ENCODE peak calls at places on chromosomes 12 and 14, in five cellular contexts. P is uterus, S is HL-60, W is heart right ventricle, M is PC-3. T is an unnamed sample.

GRCh38 chr14:35553808-35554207 is 19.8 kb downstream of the INSM2 start:
- DNase-seq in P (no peak), S (no peak), W (no peak), M (peak; percentile 35), T (no peak)

GRCh38 chr14:105419055-105419304 is 647 bp upstream of the MTA1 start:
- DNase-seq in P (no peak), S (no peak), W (no peak), M (no peak), T (no peak)

GRCh38 chr14:70121521-70121920 is 67.2 kb downstream of the SLC8A3 start:
- DNase-seq in P (no peak), S (no peak), W (no peak), M (no peak), T (no peak)

GRCh38 chr14:100159865-100160533 is 554 bp upstream of the DEGS2 start:
- DNase-seq in P (no peak), S (no peak), W (no peak), M (peak; percentile 36), T (no peak)

GRCh38 chr12:57896437-57897201 is 44.7 kb upstream of the ATP23 start:
- DNase-seq in P (peak; percentile 84), S (no peak), W (peak; percentile 83), M (no peak), T (no peak)

GRCh38 chr12:96263449-96263902 is 69.3 kb downstream of the ELK3 start:
- DNase-seq in P (no peak), S (no peak), W (peak; percentile 30), M (no peak), T (no peak)

GRCh38 chr12:56261503-56262230 is 3.5 kb upstream of the ANKRD52 start:
- DNase-seq in P (no peak), S (no peak), W (no peak), M (peak; percentile 87), T (peak; percentile 39)

GRCh38 chr12:7411343-7411742 is 32.6 kb downstream of the CD163L1 start:
- DNase-seq in P (no peak), S (peak; percentile 43), W (no peak), M (no peak), T (no peak)

GRCh38 chr14:26377150-26377549 is 220.7 kb downstream of the NOVA1 start:
- DNase-seq in P (no peak), S (peak; percentile 15), W (no peak), M (no peak), T (no peak)

GRCh38 chr14:51368721-51369163 is 128.7 kb downstream of the TMX1 start:
- DNase-seq in P (no peak), S (no peak), W (no peak), M (no peak), T (no peak)

GRCh38 chr12:92208613-92209121 is 63.0 kb upstream of the BTG1 start:
- DNase-seq in P (no peak), S (no peak), W (no peak), M (peak; percentile 70), T (peak; percentile 64)

GRCh38 chr12:26696048-26696612 is 136.9 kb downstream of the ITPR2 start:
- DNase-seq in P (no peak), S (no peak), W (no peak), M (no peak), T (no peak)

GRCh38 chr12:113332688-113333087 is 2.2 kb downstream of the SLC8B1 start:
- DNase-seq in P (no peak), S (no peak), W (no peak), M (no peak), T (no peak)

DNA sequence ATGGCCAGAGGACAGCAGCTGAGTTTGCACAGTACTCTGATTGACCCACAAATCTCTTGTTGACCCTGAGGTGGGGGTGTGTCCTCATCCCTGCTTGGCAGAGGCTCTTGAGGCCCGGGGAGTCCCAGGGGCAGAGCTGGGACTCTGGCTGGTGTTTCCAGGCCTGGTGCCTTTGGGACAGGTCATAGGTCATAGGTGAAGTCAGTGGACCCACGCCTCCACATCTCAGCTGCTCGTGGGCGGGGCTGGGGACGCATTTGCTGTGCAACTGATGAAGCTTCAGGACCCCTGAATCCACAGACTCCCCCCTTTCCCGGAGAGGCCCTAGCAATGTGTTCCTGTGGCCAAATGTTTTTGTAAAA is 404 bp upstream of the CACNA2D4 start:
- DNase-seq in P (no peak), S (no peak), W (no peak), M (no peak), T (no peak)
- H3K27ac ChIP-seq in P (no peak overlapping the region), S (peak overlapping the region; percentile 81), W (peak overlapping the region; percentile 60), M (no peak overlapping the region), T (no peak overlapping the region)

DNA sequence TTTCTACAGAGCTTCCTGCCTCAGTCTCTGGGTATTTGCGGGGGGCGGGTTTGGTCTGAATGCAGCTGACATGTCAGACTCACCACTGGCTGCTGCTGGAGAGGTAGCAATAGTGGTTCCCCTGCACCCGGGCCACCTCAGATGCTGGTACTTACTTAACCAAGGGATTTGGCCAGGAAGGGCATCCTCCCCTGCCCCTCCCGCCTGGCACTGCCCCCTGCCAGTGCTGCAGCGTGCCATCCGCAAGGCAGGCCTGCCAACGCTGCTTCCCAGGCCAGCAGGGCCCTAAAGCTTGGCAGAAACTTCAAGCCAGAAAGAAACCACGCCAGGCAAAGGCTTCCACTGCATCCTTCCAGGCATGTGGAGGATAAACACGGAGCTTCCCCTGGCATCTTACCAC is 22.1 kb downstream of the RAB35 start:
- DNase-seq in P (no peak), S (no peak), W (no peak), M (no peak), T (no peak)
- H3K27ac ChIP-seq in P (no peak overlapping the region), S (no peak overlapping the region), W (no peak overlapping the region), M (no peak overlapping the region), T (no peak overlapping the region)

DNA sequence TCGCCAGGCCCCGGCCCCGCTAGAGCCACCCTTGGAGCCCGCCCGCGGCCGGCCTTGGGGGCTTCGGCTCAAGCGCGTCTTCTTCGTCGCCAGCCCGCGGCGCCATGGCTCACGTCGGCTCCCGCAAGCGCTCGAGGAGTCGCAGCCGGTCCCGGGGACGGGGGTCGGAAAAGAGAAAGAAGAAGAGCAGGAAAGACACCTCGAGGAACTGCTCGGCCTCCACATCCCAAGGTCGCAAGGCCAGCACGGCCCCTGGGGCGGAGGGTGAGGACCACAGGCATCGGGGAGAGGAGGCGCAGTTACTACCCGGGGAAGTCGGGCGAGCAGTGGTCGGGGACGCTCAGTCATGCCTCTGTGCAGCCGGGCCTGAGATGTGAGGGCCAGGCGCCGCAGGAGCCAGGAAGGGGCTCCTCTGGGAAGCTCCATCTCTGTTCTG is 573 bp downstream of the ARL6IP4 start:
- DNase-seq in P (no peak), S (no peak), W (no peak), M (peak; percentile 17), T (no peak)
- H3K27ac ChIP-seq in P (peak overlapping the region; percentile 96), S (peak overlapping the region; percentile 81), W (peak overlapping the region; percentile 98), M (peak overlapping the region; percentile 41), T (peak overlapping the region; percentile 61)

GRCh38 chr14:49581961-49582210 is 4.3 kb downstream of the RPS29 start:
- DNase-seq in P (no peak), S (no peak), W (no peak), M (no peak), T (no peak)
- H3K27ac ChIP-seq in P (no peak overlapping the region), S (no peak overlapping the region), W (no peak overlapping the region), M (no peak overlapping the region), T (no peak overlapping the region)

GRCh38 chr14:68464716-68465115 is 328.2 kb downstream of the ZFP36L1 start:
- DNase-seq in P (no peak), S (no peak), W (no peak), M (peak; percentile 97), T (peak; percentile 29)
- H3K27ac ChIP-seq in P (no peak overlapping the region), S (no peak overlapping the region), W (no peak overlapping the region), M (peak overlapping the region; percentile 25), T (peak overlapping the region; percentile 96)